ENCODE peak calls at places on chromosomes 13 and 19, in seven cellular contexts. One of them, this sample, is unnamed.

GRCh38 chr13:73057284-73058025 is 1.4 kb upstream of the KLF5 start:
- DNase-seq in Panc1: no peak
- DNase-seq in AG04449: no peak
- DNase-seq in HuH-7.5: no peak
- DNase-seq in hypothalamus: no peak
- DNase-seq in T-helper 9 cell: no peak
- DNase-seq in activated CD4-positive, CD25-positive, alpha-beta regulatory T cell treated with anti-CD3 and anti-CD28 coated beads, Interleukin-2, amount 50 U/mL, for 72 hours: no peak
- DNase-seq in this sample: no peak

GRCh38 chr19:53102701-53103140 is 501 bp downstream of the ZNF160 start:
- DNase-seq in hypothalamus: no peak
- DNase-seq in AG04449: no peak
- DNase-seq in HuH-7.5: peak; percentile 49
- DNase-seq in T-helper 9 cell: peak; percentile 12
- DNase-seq in activated CD4-positive, CD25-positive, alpha-beta regulatory T cell treated with anti-CD3 and anti-CD28 coated beads, Interleukin-2, amount 50 U/mL, for 72 hours: peak; percentile 51
- DNase-seq in Panc1: no peak
- DNase-seq in this sample: no peak

GRCh38 chr13:85283408-85283807 is 515.8 kb downstream of the SLITRK6 start:
- DNase-seq in Panc1: no peak
- DNase-seq in hypothalamus: no peak
- DNase-seq in AG04449: no peak
- DNase-seq in activated CD4-positive, CD25-positive, alpha-beta regulatory T cell treated with anti-CD3 and anti-CD28 coated beads, Interleukin-2, amount 50 U/mL, for 72 hours: no peak
- DNase-seq in HuH-7.5: no peak
- DNase-seq in T-helper 9 cell: no peak
- DNase-seq in this sample: no peak

GRCh38 chr19:57078802-57079201 is 41.0 kb upstream of the USP29 start:
- DNase-seq in AG04449: no peak
- DNase-seq in Panc1: no peak
- DNase-seq in HuH-7.5: no peak
- DNase-seq in hypothalamus: peak; percentile 22
- DNase-seq in T-helper 9 cell: no peak
- DNase-seq in activated CD4-positive, CD25-positive, alpha-beta regulatory T cell treated with anti-CD3 and anti-CD28 coated beads, Interleukin-2, amount 50 U/mL, for 72 hours: no peak
- DNase-seq in this sample: no peak

GRCh38 chr13:75416327-75417005 is 65.5 kb downstream of the TBC1D4 start:
- DNase-seq in AG04449: no peak
- DNase-seq in activated CD4-positive, CD25-positive, alpha-beta regulatory T cell treated with anti-CD3 and anti-CD28 coated beads, Interleukin-2, amount 50 U/mL, for 72 hours: no peak
- DNase-seq in hypothalamus: no peak
- DNase-seq in HuH-7.5: no peak
- DNase-seq in T-helper 9 cell: no peak
- DNase-seq in Panc1: no peak
- DNase-seq in this sample: no peak

GRCh38 chr19:54388001-54388802 is 23.5 kb upstream of the LAIR1 start:
- DNase-seq in HuH-7.5: no peak
- DNase-seq in Panc1: no peak
- DNase-seq in AG04449: no peak
- DNase-seq in activated CD4-positive, CD25-positive, alpha-beta regulatory T cell treated with anti-CD3 and anti-CD28 coated beads, Interleukin-2, amount 50 U/mL, for 72 hours: peak; percentile 37
- DNase-seq in T-helper 9 cell: peak; percentile 16
- DNase-seq in hypothalamus: no peak
- DNase-seq in this sample: no peak

GRCh38 chr19:17209126-17210036 is 5.8 kb upstream of the USE1 start:
- DNase-seq in hypothalamus: no peak
- DNase-seq in AG04449: no peak
- DNase-seq in Panc1: no peak
- DNase-seq in activated CD4-positive, CD25-positive, alpha-beta regulatory T cell treated with anti-CD3 and anti-CD28 coated beads, Interleukin-2, amount 50 U/mL, for 72 hours: peak; percentile 44
- DNase-seq in HuH-7.5: no peak
- DNase-seq in T-helper 9 cell: no peak
- DNase-seq in this sample: no peak

GRCh38 chr13:98795220-98795619 is 42.7 kb upstream of the SLC15A1 start:
- DNase-seq in Panc1: no peak
- DNase-seq in T-helper 9 cell: no peak
- DNase-seq in AG04449: no peak
- DNase-seq in activated CD4-positive, CD25-positive, alpha-beta regulatory T cell treated with anti-CD3 and anti-CD28 coated beads, Interleukin-2, amount 50 U/mL, for 72 hours: no peak
- DNase-seq in HuH-7.5: no peak
- DNase-seq in hypothalamus: no peak
- DNase-seq in this sample: no peak

GRCh38 chr13:74061939-74062595 is 72.1 kb downstream of the KLF12 start:
- DNase-seq in activated CD4-positive, CD25-positive, alpha-beta regulatory T cell treated with anti-CD3 and anti-CD28 coated beads, Interleukin-2, amount 50 U/mL, for 72 hours: no peak
- DNase-seq in hypothalamus: no peak
- DNase-seq in T-helper 9 cell: no peak
- DNase-seq in Panc1: no peak
- DNase-seq in AG04449: peak; percentile 23
- DNase-seq in HuH-7.5: no peak
- DNase-seq in this sample: no peak

GRCh38 chr19:36183455-36183741 is 31.1 kb downstream of the ZNF565 start:
- DNase-seq in AG04449: no peak
- DNase-seq in Panc1: no peak
- DNase-seq in T-helper 9 cell: no peak
- DNase-seq in activated CD4-positive, CD25-positive, alpha-beta regulatory T cell treated with anti-CD3 and anti-CD28 coated beads, Interleukin-2, amount 50 U/mL, for 72 hours: no peak
- DNase-seq in hypothalamus: no peak
- DNase-seq in HuH-7.5: no peak
- DNase-seq in this sample: no peak

GRCh38 chr19:20863176-20863575 is 59.9 kb upstream of the ZNF85 start:
- DNase-seq in activated CD4-positive, CD25-positive, alpha-beta regulatory T cell treated with anti-CD3 and anti-CD28 coated beads, Interleukin-2, amount 50 U/mL, for 72 hours: no peak
- DNase-seq in AG04449: no peak
- DNase-seq in T-helper 9 cell: no peak
- DNase-seq in hypothalamus: no peak
- DNase-seq in HuH-7.5: no peak
- DNase-seq in Panc1: no peak
- DNase-seq in this sample: no peak

GRCh38 chr19:13788991-13789390 is 6.3 kb upstream of the ZSWIM4 start:
- DNase-seq in AG04449: peak; percentile 84
- DNase-seq in Panc1: no peak
- DNase-seq in T-helper 9 cell: no peak
- DNase-seq in activated CD4-positive, CD25-positive, alpha-beta regulatory T cell treated with anti-CD3 and anti-CD28 coated beads, Interleukin-2, amount 50 U/mL, for 72 hours: no peak
- DNase-seq in HuH-7.5: no peak
- DNase-seq in hypothalamus: no peak
- DNase-seq in this sample: no peak

GRCh38 chr13:102903659-102904407 is 58.0 kb downstream of the ERCC5 start:
- DNase-seq in hypothalamus: no peak
- DNase-seq in T-helper 9 cell: no peak
- DNase-seq in AG04449: no peak
- DNase-seq in Panc1: no peak
- DNase-seq in activated CD4-positive, CD25-positive, alpha-beta regulatory T cell treated with anti-CD3 and anti-CD28 coated beads, Interleukin-2, amount 50 U/mL, for 72 hours: no peak
- DNase-seq in HuH-7.5: no peak
- DNase-seq in this sample: no peak

GRCh38 chr13:110109910-110110309 is 197.0 kb downstream of the COL4A1 start:
- DNase-seq in activated CD4-positive, CD25-positive, alpha-beta regulatory T cell treated with anti-CD3 and anti-CD28 coated beads, Interleukin-2, amount 50 U/mL, for 72 hours: no peak
- DNase-seq in hypothalamus: no peak
- DNase-seq in AG04449: peak; percentile 61
- DNase-seq in Panc1: no peak
- DNase-seq in T-helper 9 cell: no peak
- DNase-seq in HuH-7.5: no peak
- DNase-seq in this sample: no peak

GRCh38 chr13:20297181-20297580 is 65.1 kb upstream of the GJB6 start:
- DNase-seq in activated CD4-positive, CD25-positive, alpha-beta regulatory T cell treated with anti-CD3 and anti-CD28 coated beads, Interleukin-2, amount 50 U/mL, for 72 hours: no peak
- DNase-seq in T-helper 9 cell: no peak
- DNase-seq in Panc1: no peak
- DNase-seq in hypothalamus: no peak
- DNase-seq in HuH-7.5: no peak
- DNase-seq in AG04449: no peak
- DNase-seq in this sample: no peak

GRCh38 chr19:31066385-31066784 is 282.9 kb downstream of the TSHZ3 start:
- DNase-seq in HuH-7.5: no peak
- DNase-seq in activated CD4-positive, CD25-positive, alpha-beta regulatory T cell treated with anti-CD3 and anti-CD28 coated beads, Interleukin-2, amount 50 U/mL, for 72 hours: no peak
- DNase-seq in AG04449: peak; percentile 53
- DNase-seq in Panc1: peak; percentile 68
- DNase-seq in hypothalamus: no peak
- DNase-seq in T-helper 9 cell: no peak
- DNase-seq in this sample: no peak

GRCh38 chr13:72368031-72368430 is 359.4 kb downstream of the MZT1 start:
- DNase-seq in HuH-7.5: no peak
- DNase-seq in Panc1: no peak
- DNase-seq in AG04449: no peak
- DNase-seq in T-helper 9 cell: no peak
- DNase-seq in activated CD4-positive, CD25-positive, alpha-beta regulatory T cell treated with anti-CD3 and anti-CD28 coated beads, Interleukin-2, amount 50 U/mL, for 72 hours: no peak
- DNase-seq in hypothalamus: no peak
- DNase-seq in this sample: no peak

GRCh38 chr19:49127674-49128544 is 8.6 kb downstream of the PPFIA3 start:
- DNase-seq in AG04449: peak; percentile 56
- DNase-seq in activated CD4-positive, CD25-positive, alpha-beta regulatory T cell treated with anti-CD3 and anti-CD28 coated beads, Interleukin-2, amount 50 U/mL, for 72 hours: peak; percentile 93
- DNase-seq in hypothalamus: peak; percentile 95
- DNase-seq in HuH-7.5: peak; percentile 98
- DNase-seq in T-helper 9 cell: peak; percentile 94
- DNase-seq in Panc1: no peak
- DNase-seq in this sample: peak; percentile 90

GRCh38 chr19:33865306-33865705 is 68.6 kb downstream of the KCTD15 start:
- DNase-seq in T-helper 9 cell: no peak
- DNase-seq in activated CD4-positive, CD25-positive, alpha-beta regulatory T cell treated with anti-CD3 and anti-CD28 coated beads, Interleukin-2, amount 50 U/mL, for 72 hours: no peak
- DNase-seq in AG04449: no peak
- DNase-seq in hypothalamus: no peak
- DNase-seq in HuH-7.5: no peak
- DNase-seq in Panc1: no peak
- DNase-seq in this sample: no peak

GRCh38 chr13:98447881-98448641 is 128.8 kb downstream of the STK24 start:
- DNase-seq in T-helper 9 cell: peak; percentile 21
- DNase-seq in Panc1: no peak
- DNase-seq in activated CD4-positive, CD25-positive, alpha-beta regulatory T cell treated with anti-CD3 and anti-CD28 coated beads, Interleukin-2, amount 50 U/mL, for 72 hours: no peak
- DNase-seq in HuH-7.5: no peak
- DNase-seq in AG04449: no peak
- DNase-seq in hypothalamus: peak; percentile 66
- DNase-seq in this sample: no peak

GRCh38 chr13:73657821-73658540 is 476.2 kb downstream of the KLF12 start:
- DNase-seq in activated CD4-positive, CD25-positive, alpha-beta regulatory T cell treated with anti-CD3 and anti-CD28 coated beads, Interleukin-2, amount 50 U/mL, for 72 hours: no peak
- DNase-seq in hypothalamus: peak; percentile 21
- DNase-seq in HuH-7.5: no peak
- DNase-seq in T-helper 9 cell: no peak
- DNase-seq in Panc1: no peak
- DNase-seq in AG04449: no peak
- DNase-seq in this sample: no peak

GRCh38 chr13:41064493-41064892 is 3.2 kb downstream of the WBP4 start:
- DNase-seq in activated CD4-positive, CD25-positive, alpha-beta regulatory T cell treated with anti-CD3 and anti-CD28 coated beads, Interleukin-2, amount 50 U/mL, for 72 hours: no peak
- DNase-seq in AG04449: no peak
- DNase-seq in Panc1: no peak
- DNase-seq in T-helper 9 cell: no peak
- DNase-seq in hypothalamus: no peak
- DNase-seq in HuH-7.5: no peak
- DNase-seq in this sample: no peak

GRCh38 chr19:43489310-43489709 is 15.2 kb downstream of the PHLDB3 start:
- DNase-seq in HuH-7.5: no peak
- DNase-seq in AG04449: no peak
- DNase-seq in T-helper 9 cell: no peak
- DNase-seq in hypothalamus: no peak
- DNase-seq in Panc1: no peak
- DNase-seq in activated CD4-positive, CD25-positive, alpha-beta regulatory T cell treated with anti-CD3 and anti-CD28 coated beads, Interleukin-2, amount 50 U/mL, for 72 hours: no peak
- DNase-seq in this sample: no peak

GRCh38 chr13:98172570-98173405 is 4.3 kb downstream of the RNF113B start:
- DNase-seq in AG04449: no peak
- DNase-seq in hypothalamus: no peak
- DNase-seq in T-helper 9 cell: no peak
- DNase-seq in Panc1: no peak
- DNase-seq in activated CD4-positive, CD25-positive, alpha-beta regulatory T cell treated with anti-CD3 and anti-CD28 coated beads, Interleukin-2, amount 50 U/mL, for 72 hours: no peak
- DNase-seq in HuH-7.5: no peak
- DNase-seq in this sample: no peak

GRCh38 chr19:18391509-18392075 is 5.6 kb downstream of the GDF15 start:
- DNase-seq in T-helper 9 cell: no peak
- DNase-seq in activated CD4-positive, CD25-positive, alpha-beta regulatory T cell treated with anti-CD3 and anti-CD28 coated beads, Interleukin-2, amount 50 U/mL, for 72 hours: no peak
- DNase-seq in Panc1: no peak
- DNase-seq in hypothalamus: no peak
- DNase-seq in HuH-7.5: no peak
- DNase-seq in AG04449: no peak
- DNase-seq in this sample: no peak

GRCh38 chr13:92500192-92500591 is 726.4 kb upstream of the GPC6 start:
- DNase-seq in HuH-7.5: no peak
- DNase-seq in activated CD4-positive, CD25-positive, alpha-beta regulatory T cell treated with anti-CD3 and anti-CD28 coated beads, Interleukin-2, amount 50 U/mL, for 72 hours: no peak
- DNase-seq in T-helper 9 cell: no peak
- DNase-seq in hypothalamus: no peak
- DNase-seq in AG04449: no peak
- DNase-seq in Panc1: no peak
- DNase-seq in this sample: no peak